ENCODE peak calls at places on chromosomes 2 and 18, in five cellular contexts. Z is CD4-positive, alpha-beta T cell; D is neural progenitor cell; E is A549; V is astrocyte. F is an unnamed sample.

GRCh38 chr2:3605013-3605961 is 10.4 kb downstream of the COLEC11 start:
- DNase-seq in Z (peak; percentile 22), D (no peak), E (peak; percentile 95), V (peak; percentile 3), F (no peak)

GRCh38 chr2:199019898-199020507 is 437.7 kb downstream of the SATB2 start:
- DNase-seq in Z (no peak), E (peak; percentile 1), V (peak; percentile 47), D (peak; percentile 66), F (no peak)

GRCh38 chr18:59657012-59657411 is 40.2 kb downstream of the CCBE1 start:
- DNase-seq in D (no peak), E (no peak), V (no peak), Z (no peak), F (no peak)

GRCh38 chr2:26816893-26817292 is 31.0 kb downstream of the CENPA start:
- DNase-seq in E (no peak), V (no peak), D (peak; percentile 29), Z (no peak), F (no peak)

GRCh38 chr2:46170611-46171385 is 126.4 kb upstream of the EPAS1 start:
- DNase-seq in V (no peak), Z (no peak), D (no peak), E (no peak), F (no peak)

GRCh38 chr18:35661483-35662146 is 80.1 kb downstream of the GALNT1 start:
- DNase-seq in V (no peak), Z (no peak), E (no peak), D (no peak), F (no peak)

GRCh38 chr18:51123046-51123395 is 74.5 kb downstream of the MEX3C start:
- DNase-seq in D (no peak), V (no peak), Z (no peak), E (no peak), F (no peak)

GRCh38 chr2:153871231-153872221 is at the start of gene GALNT13:
- DNase-seq in Z (no peak), D (peak; percentile 92), V (peak; percentile 33), E (peak; percentile 47), F (no peak)

GRCh38 chr2:135276525-135276924 is 224.4 kb downstream of the RAB3GAP1 start:
- DNase-seq in D (no peak), Z (no peak), V (no peak), E (no peak), F (no peak)

GRCh38 chr2:153169567-153169966 is 309.0 kb downstream of the RPRM start:
- DNase-seq in Z (no peak), V (no peak), D (no peak), E (no peak), F (no peak)

GRCh38 chr2:96869281-96869823 is 528 bp downstream of the SEMA4C start:
- DNase-seq in E (no peak), V (peak; percentile 69), Z (no peak), D (peak; percentile 79), F (no peak)

GRCh38 chr18:5943514-5943913 is 48.2 kb upstream of the TMEM200C start:
- DNase-seq in D (no peak), Z (no peak), V (no peak), E (no peak), F (no peak)

GRCh38 chr18:13416208-13416607 is 197.6 kb downstream of the LDLRAD4 start:
- DNase-seq in E (no peak), D (no peak), Z (no peak), V (no peak), F (no peak)

GRCh38 chr2:29187926-29188325 is 72.7 kb downstream of the CLIP4 start:
- DNase-seq in E (no peak), V (peak; percentile 62), Z (no peak), D (no peak), F (no peak)

GRCh38 chr18:3044931-3045698 is 32.2 kb upstream of the LPIN2 start:
- DNase-seq in D (no peak), E (no peak), Z (no peak), V (no peak), F (no peak)

GRCh38 chr2:226295123-226295522 is 504.5 kb downstream of the IRS1 start:
- DNase-seq in Z (no peak), E (no peak), V (peak; percentile 35), D (no peak), F (no peak)

GRCh38 chr2:109382946-109383345 is 230.8 kb downstream of the SEPTIN10 start:
- DNase-seq in E (no peak), V (peak; percentile 58), Z (no peak), D (no peak), F (no peak)

GRCh38 chr2:168687314-168687713 is 115.1 kb upstream of the NOSTRIN start:
- DNase-seq in V (peak; percentile 32), Z (no peak), E (no peak), D (peak; percentile 21), F (no peak)

GRCh38 chr2:165293439-165294420 is 54.5 kb downstream of the SCN2A start:
- DNase-seq in E (peak; percentile 30), V (peak; percentile 86), D (peak; percentile 94), Z (no peak), F (no peak)

GRCh38 chr2:74886251-74886650 is 52.3 kb downstream of the HK2 start:
- DNase-seq in Z (no peak), E (no peak), D (no peak), V (no peak), F (no peak)

GRCh38 chr2:240412211-240412830 is 23.1 kb upstream of the GPC1 start:
- DNase-seq in Z (no peak), D (peak; percentile 33), V (no peak), E (no peak), F (peak; percentile 5)

GRCh38 chr18:50275503-50276036 is 5.8 kb downstream of the MBD1 start:
- DNase-seq in E (no peak), V (no peak), D (no peak), Z (no peak), F (no peak)

GRCh38 chr2:241561811-241562210 is 3.3 kb downstream of the BOK start:
- DNase-seq in D (no peak), V (peak; percentile 66), Z (no peak), E (no peak), F (no peak)

GRCh38 chr2:107588960-107589542 is 237.6 kb upstream of the RGPD4 start:
- DNase-seq in Z (no peak), E (no peak), V (peak; percentile 26), D (no peak), F (no peak)

GRCh38 chr2:159164457-159164894 is 122.0 kb downstream of the WDSUB1 start:
- DNase-seq in D (no peak), Z (no peak), V (no peak), E (no peak), F (no peak)

GRCh38 chr18:47035156-47035671 is at the start of gene ELOA2:
- DNase-seq in E (no peak), V (no peak), D (peak; percentile 6), Z (no peak), F (no peak)

GRCh38 chr18:55907352-55908045 is 319.5 kb upstream of the TCF4 start:
- DNase-seq in Z (no peak), E (no peak), V (peak; percentile 15), D (no peak), F (no peak)

GRCh38 chr2:186852508-186852907 is 3.5 kb upstream of the ZSWIM2 start:
- DNase-seq in D (no peak), E (no peak), Z (no peak), V (no peak), F (no peak)

GRCh38 chr2:52220393-52220792 is 1188.5 kb upstream of the NRXN1 start:
- DNase-seq in Z (no peak), E (no peak), D (no peak), V (no peak), F (no peak)

GRCh38 chr2:19685713-19686112 is 216.1 kb downstream of the TTC32 start:
- DNase-seq in E (no peak), V (no peak), D (no peak), Z (no peak), F (no peak)

GRCh38 chr2:217065695-217066405 is 206.0 kb upstream of the TNP1 start:
- DNase-seq in E (no peak), V (peak; percentile 89), D (no peak), Z (no peak), F (no peak)

GRCh38 chr18:30450927-30451326 is 591.6 kb downstream of the DSC3 start:
- DNase-seq in V (no peak), Z (no peak), D (no peak), E (no peak), F (no peak)

GRCh38 chr2:88055049-88055435 is 541 bp downstream of the KRCC1 start:
- DNase-seq in D (no peak), E (peak; percentile 37), Z (no peak), V (peak; percentile 21), F (no peak)

GRCh38 chr2:236610991-236611821 is 41.6 kb downstream of the ACKR3 start:
- DNase-seq in Z (no peak), V (peak; percentile 63), D (no peak), E (no peak), F (no peak)

GRCh38 chr2:63301481-63301880 is 250.9 kb downstream of the OTX1 start:
- DNase-seq in V (no peak), D (peak; percentile 5), Z (no peak), E (no peak), F (no peak)
- H3K9me3 ChIP-seq in V (peaks cover 22% of the 10 kb centered on the region), D (peaks cover 19% of the 10 kb centered on the region), Z (peaks cover 61% of the 10 kb centered on the region), E (peaks cover 40% of the 10 kb centered on the region), F (peaks cover 10% of the 10 kb centered on the region)

DNA sequence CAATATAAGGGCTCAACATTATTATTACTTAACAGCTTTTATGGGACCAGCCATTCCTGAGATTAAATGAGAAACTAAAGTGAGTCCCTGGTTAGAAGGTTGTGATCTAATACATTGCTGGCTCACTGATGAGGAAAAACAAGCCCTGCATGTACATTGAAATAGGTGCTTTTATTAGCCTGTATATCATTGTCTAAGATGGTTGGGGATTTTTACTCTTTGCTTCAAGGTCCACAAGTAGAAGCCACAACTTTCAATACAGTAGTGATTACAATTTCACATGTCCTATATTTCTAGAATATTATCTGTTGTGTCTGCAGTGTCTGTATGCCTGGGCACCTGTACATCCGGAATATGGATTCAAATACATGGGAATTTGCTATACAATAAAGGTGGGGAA is 104.1 kb upstream of the FZD5 start:
- DNase-seq in D (no peak), V (no peak), Z (no peak), E (no peak), F (no peak)
- H3K9me3 ChIP-seq in D (no peaks in the 10 kb centered on the region), V (no peaks in the 10 kb centered on the region), Z (no peaks in the 10 kb centered on the region), E (no peaks in the 10 kb centered on the region), F (no peaks in the 10 kb centered on the region)

DNA sequence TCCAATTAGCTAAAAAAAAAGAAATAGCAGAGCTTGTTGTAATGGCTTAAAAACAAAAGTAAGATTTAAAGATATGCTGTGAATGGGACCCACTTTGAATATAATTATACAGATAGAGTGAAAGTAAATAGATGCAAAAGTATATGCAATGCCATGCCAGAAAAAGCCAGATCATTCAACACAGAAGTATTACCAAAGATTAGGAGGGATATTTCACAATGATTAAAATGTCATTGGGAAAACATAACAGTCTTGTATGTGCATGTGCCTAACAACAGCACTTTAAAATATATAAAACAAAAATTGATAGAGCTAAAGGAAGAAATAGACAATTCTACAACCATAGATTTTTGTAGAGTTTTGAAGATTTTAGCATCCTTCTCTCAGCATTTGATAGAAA is 19.9 kb upstream of the SIGLEC15 start:
- DNase-seq in D (no peak), V (no peak), Z (no peak), E (no peak), F (no peak)
- H3K9me3 ChIP-seq in D (no peaks in the 10 kb centered on the region), V (no peaks in the 10 kb centered on the region), Z (peaks cover 6% of the 10 kb centered on the region), E (peaks cover 12% of the 10 kb centered on the region), F (no peaks in the 10 kb centered on the region)

DNA sequence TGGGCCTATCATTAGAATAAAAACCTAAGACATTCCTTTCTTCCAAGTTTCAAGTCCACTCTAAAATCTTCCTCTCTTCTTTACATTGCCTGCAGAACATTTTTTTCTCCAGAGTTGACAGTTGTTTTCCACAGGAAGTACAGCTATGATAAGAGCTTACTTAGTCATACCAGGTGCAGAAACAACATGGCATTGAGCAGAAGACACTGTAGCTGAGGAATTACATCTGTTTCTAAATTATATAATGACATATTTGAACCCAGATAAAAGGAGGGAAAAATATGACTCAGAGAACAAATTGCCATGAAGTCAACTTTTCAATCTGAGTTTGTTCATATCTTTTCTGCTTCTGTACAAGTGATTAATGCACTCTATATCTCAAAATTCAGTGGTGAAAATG is 30.2 kb downstream of the CMPK2 start:
- DNase-seq in Z (no peak), E (no peak), V (peak; percentile 68), D (no peak), F (no peak)
- H3K9me3 ChIP-seq in Z (peaks cover 10% of the 10 kb centered on the region), E (peaks cover 7% of the 10 kb centered on the region), V (no peaks in the 10 kb centered on the region), D (no peaks in the 10 kb centered on the region), F (peaks cover 3% of the 10 kb centered on the region)